ENCODE peak calls at places on chromosomes 7 and 10, in five cellular contexts. One of them, this sample, is unnamed.

GRCh38 chr7:4796453-4796852 is 21.0 kb downstream of the AP5Z1 start:
- DNase-seq in PC-3: no peak
- DNase-seq in GM23248: no peak
- DNase-seq in HCT116: no peak
- DNase-seq in neural progenitor cell: no peak
- DNase-seq in this sample: no peak

GRCh38 chr7:14734839-14735321 is 167.7 kb downstream of the DGKB start:
- DNase-seq in PC-3: peak; percentile 16
- DNase-seq in neural progenitor cell: peak; percentile 83
- DNase-seq in HCT116: no peak
- DNase-seq in GM23248: no peak
- DNase-seq in this sample: no peak

GRCh38 chr7:30831227-30831626 is 60.0 kb downstream of the MINDY4 start:
- DNase-seq in neural progenitor cell: no peak
- DNase-seq in GM23248: no peak
- DNase-seq in HCT116: no peak
- DNase-seq in PC-3: peak; percentile 56
- DNase-seq in this sample: no peak

GRCh38 chr10:48632166-48632565 is 27.3 kb upstream of the ARHGAP22 start:
- DNase-seq in PC-3: no peak
- DNase-seq in GM23248: peak; percentile 45
- DNase-seq in neural progenitor cell: no peak
- DNase-seq in HCT116: no peak
- DNase-seq in this sample: no peak

GRCh38 chr7:18356195-18356645 is 139.3 kb upstream of the HDAC9 start:
- DNase-seq in neural progenitor cell: peak; percentile 15
- DNase-seq in PC-3: peak; percentile 43
- DNase-seq in GM23248: peak; percentile 56
- DNase-seq in HCT116: peak; percentile 26
- DNase-seq in this sample: peak; percentile 51

GRCh38 chr10:76257816-76258215 is 826.4 kb downstream of the LRMDA start:
- DNase-seq in neural progenitor cell: no peak
- DNase-seq in PC-3: peak; percentile 82
- DNase-seq in HCT116: no peak
- DNase-seq in GM23248: no peak
- DNase-seq in this sample: no peak

GRCh38 chr10:26438534-26439269 is 561 bp downstream of the APBB1IP start:
- DNase-seq in neural progenitor cell: peak; percentile 35
- DNase-seq in PC-3: no peak
- DNase-seq in GM23248: peak; percentile 76
- DNase-seq in HCT116: no peak
- DNase-seq in this sample: no peak

GRCh38 chr7:94223375-94224084 is 171.2 kb upstream of the COL1A2 start:
- DNase-seq in HCT116: peak; percentile 41
- DNase-seq in neural progenitor cell: peak; percentile 83
- DNase-seq in GM23248: peak; percentile 67
- DNase-seq in PC-3: peak; percentile 63
- DNase-seq in this sample: no peak

GRCh38 chr10:128068398-128069285 is 57.6 kb downstream of the MKI67 start:
- DNase-seq in PC-3: no peak
- DNase-seq in HCT116: no peak
- DNase-seq in GM23248: no peak
- DNase-seq in neural progenitor cell: no peak
- DNase-seq in this sample: peak; percentile 73

GRCh38 chr7:21261627-21262564 is 166.0 kb upstream of the SP4 start:
- DNase-seq in HCT116: peak; percentile 44
- DNase-seq in neural progenitor cell: peak; percentile 64
- DNase-seq in GM23248: peak; percentile 50
- DNase-seq in PC-3: peak; percentile 51
- DNase-seq in this sample: peak; percentile 43

GRCh38 chr10:102289840-102290239 is 44.5 kb downstream of the GBF1 start:
- DNase-seq in neural progenitor cell: no peak
- DNase-seq in HCT116: no peak
- DNase-seq in PC-3: no peak
- DNase-seq in GM23248: no peak
- DNase-seq in this sample: no peak

GRCh38 chr7:95469850-95470249 is 15.9 kb upstream of the ASB4 start:
- DNase-seq in HCT116: no peak
- DNase-seq in GM23248: no peak
- DNase-seq in PC-3: no peak
- DNase-seq in neural progenitor cell: peak; percentile 80
- DNase-seq in this sample: no peak

GRCh38 chr7:52876402-52876801 is 159.0 kb upstream of the POM121L12 start:
- DNase-seq in GM23248: no peak
- DNase-seq in PC-3: no peak
- DNase-seq in neural progenitor cell: no peak
- DNase-seq in HCT116: no peak
- DNase-seq in this sample: no peak

GRCh38 chr10:3292601-3293000 is 120.0 kb upstream of the PITRM1 start:
- DNase-seq in HCT116: no peak
- DNase-seq in GM23248: peak; percentile 82
- DNase-seq in PC-3: no peak
- DNase-seq in neural progenitor cell: no peak
- DNase-seq in this sample: no peak

GRCh38 chr10:95998274-95998673 is 45.1 kb upstream of the CCNJ start:
- DNase-seq in HCT116: no peak
- DNase-seq in PC-3: no peak
- DNase-seq in GM23248: no peak
- DNase-seq in neural progenitor cell: no peak
- DNase-seq in this sample: no peak

GRCh38 chr10:22978287-22978686 is 50.4 kb downstream of the ARMC3 start:
- DNase-seq in neural progenitor cell: no peak
- DNase-seq in GM23248: no peak
- DNase-seq in PC-3: no peak
- DNase-seq in HCT116: no peak
- DNase-seq in this sample: no peak

GRCh38 chr7:28855538-28856217 is 102.5 kb downstream of the TRIL start:
- DNase-seq in GM23248: peak; percentile 98
- DNase-seq in HCT116: peak; percentile 92
- DNase-seq in neural progenitor cell: no peak
- DNase-seq in PC-3: peak; percentile 99
- DNase-seq in this sample: no peak

GRCh38 chr7:108360058-108360800 is 96.0 kb downstream of the NRCAM start:
- DNase-seq in GM23248: no peak
- DNase-seq in PC-3: no peak
- DNase-seq in neural progenitor cell: no peak
- DNase-seq in HCT116: no peak
- DNase-seq in this sample: no peak

GRCh38 chr10:77635402-77636227 is 2.0 kb downstream of the KCNMA1 start:
- DNase-seq in HCT116: no peak
- DNase-seq in neural progenitor cell: peak; percentile 35
- DNase-seq in PC-3: peak; percentile 70
- DNase-seq in GM23248: no peak
- DNase-seq in this sample: no peak

GRCh38 chr10:77637474-77637985 is at the start of gene KCNMA1:
- DNase-seq in PC-3: peak; percentile 79
- DNase-seq in GM23248: peak; percentile 61
- DNase-seq in HCT116: no peak
- DNase-seq in neural progenitor cell: peak; percentile 68
- DNase-seq in this sample: peak; percentile 19

GRCh38 chr10:77636967-77637473 is 588 bp downstream of the KCNMA1 start:
- DNase-seq in PC-3: no peak
- DNase-seq in GM23248: peak; percentile 48
- DNase-seq in neural progenitor cell: peak; percentile 47
- DNase-seq in HCT116: no peak
- DNase-seq in this sample: no peak

GRCh38 chr10:77634939-77635338 is 2.7 kb downstream of the KCNMA1 start:
- DNase-seq in neural progenitor cell: no peak
- DNase-seq in GM23248: no peak
- DNase-seq in PC-3: peak; percentile 62
- DNase-seq in HCT116: no peak
- DNase-seq in this sample: no peak

GRCh38 chr10:77636286-77636966 is 1.2 kb downstream of the KCNMA1 start:
- DNase-seq in HCT116: no peak
- DNase-seq in neural progenitor cell: peak; percentile 61
- DNase-seq in PC-3: no peak
- DNase-seq in GM23248: peak; percentile 47
- DNase-seq in this sample: no peak
- TF ChIP-seq EZH2 in HCT116: no peak
- TF ChIP-seq EZH2 in neural progenitor cell: no peak
- TF ChIP-seq EZH2 in PC-3: no peak
- TF ChIP-seq EZH2 in GM23248: no peak
- TF ChIP-seq EZH2 in this sample: no peak

GRCh38 chr10:114541081-114541833 is 116.8 kb downstream of the ABLIM1 start:
- DNase-seq in neural progenitor cell: no peak
- DNase-seq in HCT116: no peak
- DNase-seq in GM23248: peak; percentile 85
- DNase-seq in PC-3: peak; percentile 62
- DNase-seq in this sample: no peak
- H3K9ac ChIP-seq in neural progenitor cell: no peak overlapping the region
- H3K9ac ChIP-seq in HCT116: no peak overlapping the region
- H3K9ac ChIP-seq in GM23248: no peak overlapping the region
- H3K9ac ChIP-seq in PC-3: no peak overlapping the region
- H3K9ac ChIP-seq in this sample: no peak overlapping the region

GRCh38 chr7:111004297-111004901 is 86.5 kb upstream of the LRRN3 start:
- DNase-seq in GM23248: no peak
- DNase-seq in PC-3: no peak
- DNase-seq in HCT116: no peak
- DNase-seq in neural progenitor cell: no peak
- DNase-seq in this sample: no peak

GRCh38 chr7:111006691-111007090 is 84.2 kb upstream of the LRRN3 start:
- DNase-seq in neural progenitor cell: no peak
- DNase-seq in HCT116: no peak
- DNase-seq in PC-3: no peak
- DNase-seq in GM23248: peak; percentile 60
- DNase-seq in this sample: no peak

GRCh38 chr7:111005445-111005844 is 85.5 kb upstream of the LRRN3 start:
- DNase-seq in GM23248: peak; percentile 21
- DNase-seq in HCT116: no peak
- DNase-seq in neural progenitor cell: no peak
- DNase-seq in PC-3: no peak
- DNase-seq in this sample: no peak

GRCh38 chr7:111003883-111004282 is 87.0 kb upstream of the LRRN3 start:
- DNase-seq in PC-3: no peak
- DNase-seq in neural progenitor cell: no peak
- DNase-seq in HCT116: no peak
- DNase-seq in GM23248: no peak
- DNase-seq in this sample: no peak

DNA sequence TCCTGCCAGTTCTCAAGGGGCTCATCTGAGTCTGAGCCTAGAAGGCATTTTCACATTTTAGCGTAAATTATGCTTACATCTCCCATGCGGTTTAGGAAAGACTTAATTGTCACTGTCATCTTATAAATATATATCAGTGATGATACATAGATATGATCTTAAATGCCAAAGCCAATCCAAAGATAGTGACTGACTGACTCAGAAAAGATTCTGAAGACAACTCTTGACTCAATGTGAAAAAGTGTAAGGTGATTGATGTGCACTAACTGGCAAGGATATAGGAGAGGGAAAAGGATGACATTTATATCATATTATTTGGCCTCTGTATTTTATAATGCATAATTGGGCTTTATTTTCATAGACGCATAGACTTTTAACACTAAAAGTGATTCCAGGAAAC is 84.9 kb upstream of the LRRN3 start:
- DNase-seq in PC-3: no peak
- DNase-seq in neural progenitor cell: no peak
- DNase-seq in GM23248: peak; percentile 14
- DNase-seq in HCT116: no peak
- DNase-seq in this sample: no peak
- TF ChIP-seq EZH2phosphoT487 in PC-3: no peak
- TF ChIP-seq EZH2phosphoT487 in neural progenitor cell: no peak
- TF ChIP-seq EZH2phosphoT487 in GM23248: no peak
- TF ChIP-seq EZH2phosphoT487 in HCT116: no peak
- TF ChIP-seq EZH2phosphoT487 in this sample: no peak

DNA sequence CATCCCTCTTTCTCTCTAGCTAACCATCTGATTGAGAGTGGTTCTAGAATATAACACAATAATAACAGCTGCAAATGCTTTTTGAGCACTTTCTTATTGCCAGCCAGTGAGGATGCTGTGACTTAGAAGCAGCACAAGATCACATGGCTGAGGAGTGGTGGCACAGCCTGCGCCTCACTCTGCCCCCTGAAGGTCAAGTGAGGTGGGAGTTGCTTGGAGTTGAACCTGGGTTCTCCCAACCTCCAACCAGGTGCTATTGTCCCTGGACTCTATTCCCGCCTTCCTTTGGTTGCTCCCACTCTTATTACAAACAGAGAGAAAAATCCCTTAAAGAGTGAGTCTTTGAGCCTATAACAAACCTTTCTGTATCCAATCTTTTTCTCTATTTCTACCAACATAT is 280.3 kb upstream of the PODXL start:
- DNase-seq in HCT116: no peak
- DNase-seq in PC-3: no peak
- DNase-seq in GM23248: no peak
- DNase-seq in neural progenitor cell: no peak
- DNase-seq in this sample: no peak
- TF ChIP-seq EZH2 in HCT116: no peak
- TF ChIP-seq EZH2 in PC-3: no peak
- TF ChIP-seq EZH2 in GM23248: no peak
- TF ChIP-seq EZH2 in neural progenitor cell: no peak
- TF ChIP-seq EZH2 in this sample: no peak

GRCh38 chr10:130076681-130077080 is 33.9 kb downstream of the C10orf143 start:
- DNase-seq in PC-3: no peak
- DNase-seq in HCT116: no peak
- DNase-seq in neural progenitor cell: no peak
- DNase-seq in GM23248: no peak
- DNase-seq in this sample: no peak

GRCh38 chr10:130078120-130078519 is 32.5 kb downstream of the C10orf143 start:
- DNase-seq in PC-3: no peak
- DNase-seq in GM23248: no peak
- DNase-seq in neural progenitor cell: no peak
- DNase-seq in HCT116: no peak
- DNase-seq in this sample: no peak

GRCh38 chr10:130079614-130080460 is 30.8 kb downstream of the C10orf143 start:
- DNase-seq in HCT116: no peak
- DNase-seq in neural progenitor cell: no peak
- DNase-seq in PC-3: no peak
- DNase-seq in GM23248: no peak
- DNase-seq in this sample: no peak

GRCh38 chr10:130074639-130075038 is 36.0 kb downstream of the C10orf143 start:
- DNase-seq in HCT116: no peak
- DNase-seq in GM23248: peak; percentile 19
- DNase-seq in neural progenitor cell: no peak
- DNase-seq in PC-3: no peak
- DNase-seq in this sample: no peak

GRCh38 chr10:130080461-130080814 is 30.2 kb downstream of the C10orf143 start:
- DNase-seq in neural progenitor cell: no peak
- DNase-seq in GM23248: no peak
- DNase-seq in PC-3: no peak
- DNase-seq in HCT116: no peak
- DNase-seq in this sample: no peak
- H3K9ac ChIP-seq in neural progenitor cell: no peak overlapping the region
- H3K9ac ChIP-seq in GM23248: no peak overlapping the region
- H3K9ac ChIP-seq in PC-3: no peak overlapping the region
- H3K9ac ChIP-seq in HCT116: no peak overlapping the region
- H3K9ac ChIP-seq in this sample: no peak overlapping the region

This sample was measured in MM.1S.